ENCODE peak calls at places on chromosomes 11 and 22, in four cellular contexts. E is CD8-positive, alpha-beta memory T cell; W is hippocampal formation; F is stimulated activated CD4-positive, alpha-beta T cell treated with anti-CD3 and anti-CD28 coated beads, Interleukin-1b, Interleukin-23, amount 100 ng/mL, for 24 hours. P is an unnamed sample.

GRCh38 chr11:14454861-14455632 is 44.6 kb downstream of the COPB1 start:
- DNase-seq in E (peak), F (no peak), W (peak), P (peak)

GRCh38 chr11:5808500-5809121 is at the start of gene OR52N2:
- DNase-seq in E (peak), W (peak), F (peak), P (peak)

GRCh38 chr11:61773356-61773755 is 19.0 kb downstream of the TMEM258 start:
- DNase-seq in E (no peak), F (no peak), W (no peak), P (no peak)

GRCh38 chr22:45246060-45246985 is 5.6 kb upstream of the KIAA0930 start:
- DNase-seq in F (no peak), E (no peak), W (no peak), P (peak)

GRCh38 chr11:35029979-35030378 is 109.0 kb upstream of the CD44 start:
- DNase-seq in E (no peak), F (no peak), W (no peak), P (peak)

GRCh38 chr11:60326955-60327354 is at the start of gene MS4A6E:
- DNase-seq in W (no peak), F (no peak), E (no peak), P (no peak)

GRCh38 chr11:1747753-1748466 is 2.5 kb downstream of the IFITM10 start:
- DNase-seq in W (peak), E (no peak), F (no peak), P (no peak)

GRCh38 chr11:94909371-94909820 is 64.0 kb downstream of the CWC15 start:
- DNase-seq in E (no peak), W (no peak), F (no peak), P (peak)

GRCh38 chr11:68997124-68997994 is 15.7 kb downstream of the MRGPRF start:
- DNase-seq in F (no peak), W (no peak), E (no peak), P (no peak)

GRCh38 chr22:46779651-46780050 is 17.2 kb downstream of the TBC1D22A start:
- DNase-seq in E (no peak), F (no peak), W (no peak), P (no peak)

GRCh38 chr11:15101072-15101701 is 13.5 kb upstream of the INSC start:
- DNase-seq in W (peak), E (no peak), F (peak), P (peak)

GRCh38 chr11:113831314-113831713 is 44.1 kb downstream of the USP28 start:
- DNase-seq in E (no peak), W (no peak), F (no peak), P (no peak)

GRCh38 chr11:27012254-27012921 is 18.5 kb downstream of the FIBIN start:
- DNase-seq in F (no peak), W (no peak), E (no peak), P (peak)

GRCh38 chr11:103464420-103464819 is 355.2 kb downstream of the DYNC2H1 start:
- DNase-seq in E (no peak), F (no peak), W (no peak), P (no peak)

GRCh38 chr11:62555464-62556092 is 9.0 kb upstream of the AHNAK start:
- DNase-seq in W (no peak), F (no peak), E (peak), P (no peak)

GRCh38 chr11:122758974-122759373 is 79.3 kb upstream of the CRTAM start:
- DNase-seq in W (no peak), E (no peak), F (no peak), P (peak)

GRCh38 chr11:8658210-8658968 is 24.1 kb downstream of the TRIM66 start:
- DNase-seq in W (no peak), E (no peak), F (no peak), P (peak)

GRCh38 chr22:18126606-18127005 is 16.0 kb downstream of the TUBA8 start:
- DNase-seq in F (no peak), W (no peak), E (no peak), P (no peak)

GRCh38 chr11:2208691-2209369 is 37.2 kb upstream of the TH start:
- DNase-seq in F (no peak), W (no peak), E (no peak), P (no peak)

GRCh38 chr11:88357323-88358039 is 19.9 kb upstream of the CTSC start:
- DNase-seq in W (no peak), F (no peak), E (no peak), P (peak)

GRCh38 chr11:115623021-115623451 is 118.8 kb upstream of the CADM1 start:
- DNase-seq in F (no peak), E (no peak), W (no peak), P (peak)

GRCh38 chr11:118084247-118084646 is 2.5 kb downstream of the SMIM35 start:
- DNase-seq in F (no peak), W (peak), E (no peak), P (peak)

GRCh38 chr11:47917643-47918369 is 62.6 kb upstream of the PTPRJ start:
- DNase-seq in W (no peak), F (no peak), E (peak), P (peak)

GRCh38 chr11:121953122-121953521 is 162.9 kb downstream of the BLID start:
- DNase-seq in F (no peak), W (no peak), E (no peak), P (no peak)

GRCh38 chr22:28951969-28952521 is 68.7 kb downstream of the ZNRF3 start:
- DNase-seq in W (no peak), E (no peak), F (no peak), P (peak)

GRCh38 chr11:108324587-108324986 is 101.7 kb downstream of the ATM start:
- DNase-seq in E (no peak), W (no peak), F (no peak), P (peak)

GRCh38 chr22:48152916-48153315 is 1390.5 kb downstream of the TBC1D22A start:
- DNase-seq in W (no peak), F (no peak), E (no peak), P (no peak)

GRCh38 chr11:115067471-115067870 is 389.1 kb downstream of the NXPE2 start:
- DNase-seq in F (no peak), E (no peak), W (no peak), P (no peak)